ENCODE peak calls at places on chromosomes 4 and X, in four cellular contexts. G is head of caudate nucleus, K is suprapubic skin, A is SK-N-SH. C is an unnamed sample.

GRCh38 chr4:146381263-146381872 is 140.4 kb downstream of the SLC10A7 start:
- DNase-seq in K (no peak), G (no peak), A (peak; percentile 0), C (no peak)

GRCh38 chr4:185711764-185712163 is 100.2 kb downstream of the SORBS2 start:
- DNase-seq in A (no peak), K (no peak), G (no peak), C (no peak)

GRCh38 chrX:7068939-7069367 is 78.6 kb upstream of the STS start:
- DNase-seq in A (peak; percentile 65), G (no peak), K (no peak), C (peak; percentile 1)

GRCh38 chr4:158996669-158997074 is 106.2 kb upstream of the RAPGEF2 start:
- DNase-seq in A (no peak), G (no peak), K (no peak), C (no peak)

GRCh38 chr4:85776579-85776978 is 301.6 kb downstream of the ARHGAP24 start:
- DNase-seq in G (no peak), A (no peak), K (no peak), C (no peak)

GRCh38 chr4:244471-244870 is 60.8 kb downstream of the ZNF732 start:
- DNase-seq in K (no peak), A (no peak), G (peak; percentile 58), C (peak; percentile 72)

GRCh38 chr4:13588954-13589353 is 38.6 kb downstream of the BOD1L1 start:
- DNase-seq in A (no peak), K (no peak), G (no peak), C (no peak)

GRCh38 chrX:9164535-9165425 is 130.9 kb upstream of the FAM9B start:
- DNase-seq in K (no peak), G (no peak), A (no peak), C (no peak)

C was measured in effector memory CD8-positive, alpha-beta T cell.